ENCODE peak calls at places on chromosome 20, in eight cellular contexts. Y is AG08396; W is activated T-cell treated with anti-CD3 and anti-CD28 coated beads for 1 hour; P is activated CD8-positive, alpha-beta memory T cell treated with anti-CD3 and anti-CD28 coated beads for 1 hour; S is tibial artery; C is activated naive CD4-positive, alpha-beta T cell treated with anti-CD3 and anti-CD28 coated beads for 36 hours; Q is progenitor cell of endocrine pancreas; N is mucosa of gallbladder. I is an unnamed sample.

GRCh38 chr20:44756011-44756688 is 10.5 kb downstream of the KCNK15 start:
- DNase-seq in Y (no peak), W (no peak), P (no peak), S (no peak), C (no peak), Q (no peak), N (no peak), I (no peak)

GRCh38 chr20:9180480-9181257 is 111.8 kb downstream of the PLCB4 start:
- DNase-seq in Y (no peak), W (no peak), P (no peak), S (no peak), C (no peak), Q (no peak), N (no peak), I (no peak)

GRCh38 chr20:8216375-8217200 is 84.5 kb downstream of the PLCB1 start:
- DNase-seq in Y (no peak), W (no peak), P (no peak), S (no peak), C (no peak), Q (no peak), N (no peak), I (no peak)

GRCh38 chr20:57136734-57137133 is 129.7 kb downstream of the BMP7 start:
- DNase-seq in Y (no peak), W (no peak), P (no peak), S (no peak), C (no peak), Q (no peak), N (no peak), I (no peak)

GRCh38 chr20:327041-327945 is 1.9 kb downstream of the SOX12 start:
- DNase-seq in Y (peak), W (peak), P (peak), S (peak), C (peak), Q (peak), N (peak), I (peak)

GRCh38 chr20:17647391-17648305 is 34.4 kb downstream of the RRBP1 start:
- DNase-seq in Y (no peak), W (no peak), P (no peak), S (no peak), C (no peak), Q (no peak), N (no peak), I (no peak)

GRCh38 chr20:10961651-10962288 is 288.0 kb upstream of the JAG1 start:
- DNase-seq in Y (no peak), W (no peak), P (no peak), S (no peak), C (no peak), Q (no peak), N (no peak), I (no peak)

GRCh38 chr20:57993738-57994431 is 234.6 kb downstream of the ANKRD60 start:
- DNase-seq in Y (no peak), W (no peak), P (no peak), S (no peak), C (no peak), Q (no peak), N (no peak), I (no peak)

GRCh38 chr20:34579191-34579661 is 20.7 kb downstream of the MAP1LC3A start:
- DNase-seq in Y (peak), W (no peak), P (no peak), S (peak), C (peak), Q (no peak), N (peak), I (no peak)

GRCh38 chr20:37310951-37311350 is 21.5 kb downstream of the MANBAL start:
- DNase-seq in Y (no peak), W (no peak), P (no peak), S (no peak), C (no peak), Q (no peak), N (no peak), I (no peak)

GRCh38 chr20:49752504-49752903 is 38.8 kb upstream of the B4GALT5 start:
- DNase-seq in Y (no peak), W (no peak), P (no peak), S (no peak), C (no peak), Q (no peak), N (no peak), I (no peak)

GRCh38 chr20:10770753-10771152 is 97.0 kb upstream of the JAG1 start:
- DNase-seq in Y (no peak), W (no peak), P (no peak), S (no peak), C (no peak), Q (no peak), N (no peak), I (no peak)

GRCh38 chr20:53736122-53736756 is 142.6 kb upstream of the ZNF217 start:
- DNase-seq in Y (no peak), W (no peak), P (no peak), S (no peak), C (no peak), Q (no peak), N (no peak), I (no peak)

GRCh38 chr20:25324412-25324811 is 66.2 kb downstream of the ABHD12 start:
- DNase-seq in Y (no peak), W (no peak), P (no peak), S (peak), C (no peak), Q (no peak), N (peak), I (peak)

GRCh38 chr20:44532248-44532980 is 10.5 kb upstream of the SERINC3 start:
- DNase-seq in Y (peak), W (no peak), P (no peak), S (no peak), C (no peak), Q (no peak), N (no peak), I (no peak)

GRCh38 chr20:44861547-44862006 is 23.9 kb upstream of the YWHAB start:
- DNase-seq in Y (peak), W (no peak), P (no peak), S (peak), C (no peak), Q (no peak), N (no peak), I (peak)

GRCh38 chr20:48824830-48825550 is 2.8 kb downstream of the PREX1 start:
- DNase-seq in Y (no peak), W (no peak), P (no peak), S (no peak), C (no peak), Q (no peak), N (no peak), I (no peak)

GRCh38 chr20:14295812-14296211 is 41.6 kb downstream of the FLRT3 start:
- DNase-seq in Y (no peak), W (no peak), P (no peak), S (no peak), C (no peak), Q (no peak), N (no peak), I (no peak)

GRCh38 chr20:12262747-12263146 is 345.1 kb downstream of the BTBD3 start:
- DNase-seq in Y (no peak), W (no peak), P (no peak), S (no peak), C (no peak), Q (no peak), N (peak), I (no peak)

GRCh38 chr20:37921341-37921929 is 18.5 kb downstream of the VSTM2L start:
- DNase-seq in Y (no peak), W (no peak), P (no peak), S (no peak), C (no peak), Q (no peak), N (no peak), I (no peak)

GRCh38 chr20:60035-60918 is 27.2 kb upstream of the DEFB125 start:
- DNase-seq in Y (no peak), W (no peak), P (no peak), S (no peak), C (no peak), Q (no peak), N (no peak), I (no peak)

GRCh38 chr20:47753571-47754120 is 31.6 kb downstream of the SULF2 start:
- DNase-seq in Y (no peak), W (no peak), P (no peak), S (no peak), C (no peak), Q (no peak), N (no peak), I (no peak)

GRCh38 chr20:53262294-53262840 is 290.2 kb downstream of the TSHZ2 start:
- DNase-seq in Y (no peak), W (no peak), P (no peak), S (no peak), C (no peak), Q (no peak), N (no peak), I (no peak)

GRCh38 chr20:36941403-36941835 is 10.1 kb downstream of the SAMHD1 start:
- DNase-seq in Y (no peak), W (no peak), P (no peak), S (no peak), C (no peak), Q (no peak), N (no peak), I (no peak)

GRCh38 chr20:38298768-38299288 is 5.1 kb upstream of the BPI start:
- DNase-seq in Y (peak), W (no peak), P (no peak), S (peak), C (no peak), Q (no peak), N (peak), I (peak)

I was measured in right atrium auricular region.